ENCODE peak calls at places on chromosomes 2 and 18, in nine cellular contexts. K is thyroid gland; Q is CD8-positive, alpha-beta T cell; T is left ventricle myocardium superior; H is NAMALWA; W is tibial nerve; J is left lobe of liver; E is amygdala; P is T-helper 17 cell. M is an unnamed sample.

GRCh38 chr2:46305177-46305576 is 8.0 kb downstream of the EPAS1 start:
- DNase-seq in K (no peak), P (no peak), W (no peak), T (no peak), Q (no peak), E (no peak), J (no peak), H (no peak), M (no peak)

GRCh38 chr2:68912732-68913131 is 40.0 kb downstream of the GKN2 start:
- DNase-seq in P (peak), E (no peak), W (no peak), J (no peak), Q (peak), H (no peak), K (no peak), T (no peak), M (no peak)

GRCh38 chr2:61967262-61967661 is 61.8 kb downstream of the COMMD1 start:
- DNase-seq in Q (no peak), E (no peak), H (no peak), W (no peak), K (no peak), P (no peak), J (no peak), T (no peak), M (no peak)

GRCh38 chr2:239770240-239770639 is 254.9 kb downstream of the NDUFA10 start:
- DNase-seq in W (no peak), K (no peak), P (peak), E (no peak), J (no peak), Q (no peak), T (no peak), H (no peak), M (no peak)

GRCh38 chr2:142880275-142880674 is 2.8 kb downstream of the KYNU start:
- DNase-seq in T (no peak), H (no peak), W (no peak), J (no peak), K (no peak), E (no peak), P (no peak), Q (no peak), M (no peak)

GRCh38 chr2:224379210-224379609 is 22.7 kb downstream of the FAM124B start:
- DNase-seq in W (no peak), E (no peak), T (no peak), K (no peak), J (no peak), P (no peak), Q (no peak), H (no peak), M (no peak)

GRCh38 chr2:188983427-188984101 is 9.4 kb downstream of the COL3A1 start:
- DNase-seq in E (no peak), P (no peak), Q (no peak), J (no peak), K (no peak), T (no peak), H (peak), W (no peak), M (no peak)

GRCh38 chr2:137237055-137237454 is 471.7 kb downstream of the THSD7B start:
- DNase-seq in K (no peak), T (no peak), P (no peak), H (no peak), J (no peak), Q (no peak), E (no peak), W (no peak), M (no peak)

GRCh38 chr2:73239776-73240175 is 5.7 kb downstream of the CCT7 start:
- DNase-seq in J (no peak), Q (no peak), W (no peak), K (no peak), E (no peak), H (no peak), T (no peak), P (no peak), M (no peak)

GRCh38 chr18:3623769-3624545 is 174.0 kb downstream of the TGIF1 start:
- DNase-seq in H (no peak), J (peak), W (peak), E (no peak), T (peak), Q (no peak), P (no peak), K (peak), M (no peak)

GRCh38 chr2:1427086-1427485 is 13.8 kb downstream of the TPO start:
- DNase-seq in T (no peak), Q (no peak), P (no peak), J (no peak), E (no peak), W (no peak), K (no peak), H (no peak), M (no peak)

GRCh38 chr2:100200985-100201384 is 58.6 kb upstream of the AFF3 start:
- DNase-seq in K (no peak), T (no peak), Q (no peak), J (no peak), P (no peak), W (no peak), H (no peak), E (no peak), M (no peak)

GRCh38 chr2:8058652-8059051 is 623.2 kb upstream of the ID2 start:
- DNase-seq in T (no peak), P (no peak), W (no peak), H (peak), E (no peak), J (no peak), K (no peak), Q (no peak), M (no peak)

GRCh38 chr18:49664086-49664890 is 102.4 kb downstream of the LIPG start:
- DNase-seq in Q (no peak), K (peak), W (no peak), H (no peak), P (no peak), T (peak), J (no peak), E (no peak), M (no peak)

GRCh38 chr2:241936457-241937133 is 67.1 kb downstream of the RTP5 start:
- DNase-seq in Q (no peak), W (no peak), J (peak), T (no peak), P (no peak), E (no peak), H (no peak), K (no peak), M (no peak)

GRCh38 chr2:206198677-206199076 is 39.0 kb downstream of the EEF1B2 start:
- DNase-seq in E (no peak), K (no peak), T (no peak), P (no peak), J (no peak), Q (no peak), H (no peak), W (no peak), M (no peak)

GRCh38 chr2:30351941-30352340 is 95.1 kb upstream of the LCLAT1 start:
- DNase-seq in P (no peak), H (no peak), J (no peak), Q (no peak), W (no peak), K (no peak), T (no peak), E (no peak), M (no peak)

GRCh38 chr2:202824901-202825300 is 46.7 kb downstream of the ICA1L start:
- DNase-seq in P (no peak), H (no peak), W (no peak), K (no peak), Q (no peak), E (no peak), J (no peak), T (no peak), M (no peak)

GRCh38 chr2:29011650-29012060 is 30.6 kb downstream of the TOGARAM2 start:
- DNase-seq in H (no peak), T (peak), E (no peak), W (no peak), Q (peak), K (peak), J (no peak), P (peak), M (no peak)

GRCh38 chr2:235614900-235615712 is 121.3 kb downstream of the AGAP1 start:
- DNase-seq in E (peak), Q (no peak), T (peak), H (no peak), P (no peak), K (peak), W (peak), J (no peak), M (no peak)

GRCh38 chr2:127155901-127156300 is 48.9 kb upstream of the BIN1 start:
- DNase-seq in H (no peak), J (peak), T (no peak), P (no peak), E (no peak), W (no peak), Q (no peak), K (no peak), M (no peak)

GRCh38 chr2:171404258-171404657 is 29.5 kb downstream of the METTL8 start:
- DNase-seq in E (no peak), J (no peak), W (no peak), T (no peak), Q (no peak), H (no peak), K (no peak), P (no peak), M (no peak)

M was measured in substantia nigra.